ENCODE peak calls at places on chromosomes 6 and 20, in six cellular contexts. C, F, W, D, Q and G are unnamed samples.

GRCh38 chr20:10935658-10936057 is 261.9 kb upstream of the JAG1 start:
- DNase-seq in C (no peak), F (no peak), W (no peak), D (no peak), Q (no peak), G (no peak)

GRCh38 chr6:43506667-43507471 is 3.3 kb downstream of the LRRC73 start:
- DNase-seq in C (peak), F (peak), W (peak), D (peak), Q (peak), G (peak)

GRCh38 chr6:156395276-156395675 is 381.9 kb upstream of the ARID1B start:
- DNase-seq in C (no peak), F (no peak), W (no peak), D (no peak), Q (peak), G (no peak)

GRCh38 chr6:18081025-18081668 is 41.3 kb downstream of the NHLRC1 start:
- DNase-seq in C (no peak), F (no peak), W (no peak), D (no peak), Q (no peak), G (no peak)

GRCh38 chr6:32865724-32866443 is 11.9 kb downstream of the PSMB9 start:
- DNase-seq in C (no peak), F (no peak), W (no peak), D (no peak), Q (no peak), G (no peak)

GRCh38 chr6:6998194-6998569 is 109.6 kb upstream of the RREB1 start:
- DNase-seq in C (peak), F (no peak), W (peak), D (peak), Q (no peak), G (no peak)

GRCh38 chr6:22826961-22827360 is 257.6 kb downstream of the HDGFL1 start:
- DNase-seq in C (no peak), F (no peak), W (no peak), D (no peak), Q (no peak), G (no peak)

GRCh38 chr6:85385636-85386315 is 64.1 kb upstream of the NT5E start:
- DNase-seq in C (no peak), F (no peak), W (no peak), D (no peak), Q (no peak), G (no peak)

GRCh38 chr20:35021063-35021462 is 65.4 kb downstream of the MYH7B start:
- DNase-seq in C (no peak), F (no peak), W (no peak), D (peak), Q (no peak), G (no peak)

GRCh38 chr6:158231551-158232444 is 63.6 kb downstream of the GTF2H5 start:
- DNase-seq in C (peak), F (peak), W (peak), D (peak), Q (peak), G (no peak)

GRCh38 chr20:25629816-25630499 is 6.1 kb upstream of the NANP start:
- DNase-seq in C (no peak), F (no peak), W (no peak), D (no peak), Q (no peak), G (no peak)

GRCh38 chr6:164087870-164088269 is 673.4 kb downstream of the QKI start:
- DNase-seq in C (no peak), F (no peak), W (no peak), D (no peak), Q (no peak), G (no peak)

GRCh38 chr20:38412877-38413577 is 22.1 kb downstream of the SNHG17 start:
- DNase-seq in C (no peak), F (no peak), W (no peak), D (no peak), Q (no peak), G (no peak)

GRCh38 chr20:51678041-51678697 is 90.0 kb downstream of the ATP9A start:
- DNase-seq in C (peak), F (peak), W (no peak), D (peak), Q (no peak), G (no peak)

GRCh38 chr6:101000334-101000733 is 119.2 kb upstream of the ASCC3 start:
- DNase-seq in C (no peak), F (no peak), W (no peak), D (no peak), Q (no peak), G (no peak)

GRCh38 chr6:37204014-37204751 is 34.2 kb downstream of the PIM1 start:
- DNase-seq in C (no peak), F (no peak), W (peak), D (no peak), Q (peak), G (no peak)

GRCh38 chr6:139708342-139709199 is 334.1 kb upstream of the CITED2 start:
- DNase-seq in C (no peak), F (no peak), W (peak), D (no peak), Q (no peak), G (no peak)

GRCh38 chr6:161503570-161503969 is 229.7 kb upstream of the AGPAT4 start:
- DNase-seq in C (no peak), F (no peak), W (no peak), D (no peak), Q (no peak), G (no peak)

GRCh38 chr6:41289815-41290214 is 3.3 kb upstream of the TREM1 start:
- DNase-seq in C (no peak), F (no peak), W (no peak), D (no peak), Q (no peak), G (no peak)

GRCh38 chr6:139334791-139335446 is 39.5 kb downstream of the CITED2 start:
- DNase-seq in C (no peak), F (no peak), W (peak), D (no peak), Q (no peak), G (no peak)

GRCh38 chr6:56764081-56764566 is 121.4 kb upstream of the DST start:
- DNase-seq in C (peak), F (no peak), W (peak), D (no peak), Q (no peak), G (no peak)
- TF ChIP-seq CTCF in C (peak), F (no peak), W (peak), D (peak), Q (peak), G (no peak)

GRCh38 chr6:26270121-26270861 is 94.7 kb upstream of the BTN3A2 start:
- DNase-seq in C (peak), F (no peak), W (no peak), D (no peak), Q (no peak), G (no peak)
- TF ChIP-seq CTCF in C (no peak), F (no peak), W (no peak), D (no peak), Q (no peak), G (no peak)

GRCh38 chr20:15482525-15482924 is 1090.7 kb downstream of the KIF16B start:
- DNase-seq in C (peak), F (no peak), W (no peak), D (no peak), Q (no peak), G (no peak)
- TF ChIP-seq CTCF in C (no peak), F (no peak), W (no peak), D (no peak), Q (no peak), G (no peak)

GRCh38 chr6:11700118-11700718 is 78.4 kb downstream of the ADTRP start:
- DNase-seq in C (peak), F (no peak), W (peak), D (no peak), Q (no peak), G (no peak)
- TF ChIP-seq CTCF in C (peak), F (no peak), W (no peak), D (peak), Q (peak), G (no peak)

GRCh38 chr6:149089508-149089907 is 228.0 kb upstream of the TAB2 start:
- DNase-seq in C (no peak), F (no peak), W (no peak), D (no peak), Q (no peak), G (no peak)
- TF ChIP-seq CTCF in C (peak), F (no peak), W (no peak), D (no peak), Q (no peak), G (no peak)

GRCh38 chr6:151647871-151648639 is 154.2 kb downstream of the CCDC170 start:
- DNase-seq in C (peak), F (no peak), W (no peak), D (no peak), Q (no peak), G (no peak)
- TF ChIP-seq CTCF in C (peak), F (no peak), W (peak), D (no peak), Q (no peak), G (no peak)

DNA sequence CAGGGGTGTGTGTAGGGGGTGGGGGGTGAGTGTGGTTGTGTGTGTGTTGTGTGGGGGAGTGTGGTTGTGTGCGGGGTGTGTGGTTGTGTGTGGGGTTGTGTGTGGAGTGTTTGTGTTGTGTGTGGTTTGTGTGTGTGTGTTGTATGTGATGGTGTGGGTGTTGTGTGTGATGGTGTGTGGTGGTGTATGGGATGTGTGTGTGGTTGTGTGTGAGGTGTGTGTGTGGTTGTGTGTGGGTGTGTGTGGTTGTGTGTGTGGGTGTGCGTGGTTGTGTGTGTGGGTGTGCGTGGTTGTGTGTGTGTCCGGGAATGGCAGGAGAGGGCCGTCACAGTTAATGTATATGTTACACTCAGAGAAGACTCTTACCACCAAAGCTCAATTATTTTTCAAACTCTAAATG is 79.8 kb downstream of the TBXT start:
- DNase-seq in C (no peak), F (no peak), W (no peak), D (no peak), Q (no peak), G (no peak)
- TF ChIP-seq CTCF in C (no peak), F (no peak), W (no peak), D (no peak), Q (no peak), G (no peak)

DNA sequence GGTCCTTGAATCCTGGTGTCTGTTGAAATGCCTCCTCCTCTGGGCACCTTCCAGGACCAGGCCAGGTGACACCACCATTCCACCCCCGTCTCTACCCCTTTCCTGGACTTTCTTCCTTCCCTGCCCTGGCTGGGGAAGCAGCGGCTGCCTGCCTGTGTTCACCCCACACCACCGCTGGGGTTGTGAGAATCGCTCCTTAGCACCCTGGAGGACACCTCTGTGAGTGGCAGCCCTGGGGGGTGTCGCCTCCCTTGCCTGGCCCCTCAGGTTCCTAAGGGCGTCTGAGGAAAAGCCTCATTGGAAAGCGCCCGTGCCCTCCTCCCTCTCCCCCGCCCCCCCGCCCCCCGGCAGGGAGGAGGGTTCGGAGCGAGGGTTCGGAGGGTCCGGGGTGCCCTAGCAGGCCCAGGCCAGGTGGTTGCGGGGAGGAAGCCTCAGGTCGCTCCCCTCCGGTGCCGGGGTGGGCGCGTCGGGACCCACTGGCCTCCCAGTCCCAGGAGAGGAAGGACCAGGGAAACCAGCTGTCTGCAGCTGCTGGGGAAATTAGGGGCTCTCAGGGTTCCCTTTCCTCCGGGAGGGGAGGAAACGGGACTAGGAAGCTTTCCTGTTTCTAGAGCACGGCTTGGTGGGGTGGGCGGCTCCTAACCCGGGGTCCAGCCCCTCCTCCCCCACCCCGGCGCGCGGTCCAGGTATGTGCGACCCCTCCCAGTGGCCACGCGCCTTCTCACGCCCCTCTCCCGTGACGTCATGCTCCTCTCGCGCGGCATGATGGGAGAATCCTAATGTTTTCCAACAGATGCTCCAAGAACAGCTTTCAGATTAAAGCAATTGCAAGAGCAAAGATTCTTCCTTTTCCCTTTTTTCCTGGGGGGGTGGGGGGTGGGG is at the start of gene PHACTR3:
- DNase-seq in C (peak), F (no peak), W (no peak), D (no peak), Q (no peak), G (no peak)
- TF ChIP-seq CTCF in C (no peak), F (no peak), W (no peak), D (no peak), Q (no peak), G (no peak)